ENCODE peak calls at places on chromosomes 4 and X, in six cellular contexts. Y, W, K, U, C and B are unnamed samples.

GRCh38 chr4:126458993-126459392 is 1144.2 kb downstream of the FAT4 start:
- DNase-seq in Y (no peak), W (peak; percentile 41), U (no peak), C (no peak), K (no peak), B (no peak)

GRCh38 chr4:17771284-17771908 is 10.0 kb downstream of the FAM184B start:
- DNase-seq in W (no peak), C (no peak), Y (no peak), U (no peak), K (peak; percentile 50), B (no peak)

GRCh38 chrX:44938111-44938510 is 65.1 kb downstream of the KDM6A start:
- DNase-seq in W (no peak), K (no peak), C (no peak), U (no peak), Y (no peak), B (no peak)

GRCh38 chrX:110118535-110118934 is 115.6 kb downstream of the TMEM164 start:
- DNase-seq in C (no peak), K (no peak), Y (no peak), W (no peak), U (no peak), B (no peak)

GRCh38 chr4:138925495-138925894 is 90.1 kb upstream of the NOCT start:
- DNase-seq in U (no peak), W (no peak), K (no peak), Y (no peak), C (no peak), B (no peak)

GRCh38 chr4:159390648-159391047 is 287.8 kb downstream of the RAPGEF2 start:
- DNase-seq in K (no peak), C (no peak), U (no peak), Y (no peak), W (peak; percentile 91), B (no peak)

GRCh38 chr4:41384992-41385391 is 128.3 kb downstream of the UCHL1 start:
- DNase-seq in Y (no peak), C (peak; percentile 94), U (no peak), W (no peak), K (no peak), B (no peak)

GRCh38 chr4:23237771-23238170 is 545.0 kb downstream of the GBA3 start:
- DNase-seq in C (peak; percentile 42), W (peak; percentile 82), K (no peak), Y (no peak), U (no peak), B (no peak)

GRCh38 chrX:54180403-54180802 is 2.7 kb downstream of the FAM120C start:
- DNase-seq in U (no peak), Y (no peak), C (no peak), W (no peak), K (no peak), B (no peak)

GRCh38 chr4:31058656-31059055 is 338.5 kb downstream of the PCDH7 start:
- DNase-seq in U (no peak), W (no peak), K (no peak), Y (no peak), C (no peak), B (no peak)

GRCh38 chr4:156496797-156497196 is 474.8 kb downstream of the PDGFC start:
- DNase-seq in U (no peak), C (no peak), Y (no peak), K (no peak), W (peak; percentile 87), B (no peak)

GRCh38 chr4:157204634-157205244 is 15.8 kb upstream of the GRIA2 start:
- DNase-seq in W (no peak), K (no peak), C (peak; percentile 45), Y (no peak), U (no peak), B (peak; percentile 52)

GRCh38 chr4:124904723-124905390 is 192.3 kb upstream of the ANKRD50 start:
- DNase-seq in W (no peak), Y (no peak), U (no peak), K (no peak), C (no peak), B (no peak)

GRCh38 chr4:20260821-20261220 is 9.1 kb downstream of the SLIT2 start:
- DNase-seq in C (no peak), U (no peak), K (no peak), Y (no peak), W (no peak), B (peak; percentile 6)

GRCh38 chr4:53914313-53915016 is 149.9 kb downstream of the CHIC2 start:
- DNase-seq in K (no peak), W (peak; percentile 78), U (no peak), Y (no peak), C (no peak), B (no peak)

GRCh38 chr4:173767650-173768049 is 237.6 kb upstream of the HAND2 start:
- DNase-seq in U (no peak), C (no peak), K (no peak), W (no peak), Y (no peak), B (no peak)

GRCh38 chr4:66489783-66490452 is 819.6 kb upstream of the EPHA5 start:
- DNase-seq in W (peak; percentile 4), K (no peak), U (no peak), Y (no peak), C (no peak), B (no peak)

GRCh38 chr4:40403079-40403478 is 67.9 kb downstream of the CHRNA9 start:
- DNase-seq in K (no peak), C (no peak), Y (no peak), U (no peak), W (no peak), B (no peak)

GRCh38 chr4:144507309-144508101 is 138.5 kb upstream of the HHIP start:
- DNase-seq in U (no peak), Y (no peak), C (no peak), W (peak; percentile 23), K (no peak), B (no peak)

GRCh38 chr4:145248971-145249370 is 68.6 kb upstream of the OTUD4 start:
- DNase-seq in C (no peak), Y (no peak), U (no peak), W (no peak), K (no peak), B (no peak)

GRCh38 chr4:3263053-3263958 is 14.3 kb downstream of the MSANTD1 start:
- DNase-seq in U (no peak), K (no peak), Y (no peak), W (no peak), C (no peak), B (no peak)

GRCh38 chr4:105197777-105198176 is 51.1 kb downstream of the TET2 start:
- DNase-seq in K (no peak), Y (no peak), W (no peak), C (no peak), U (no peak), B (no peak)

GRCh38 chrX:107205770-107206696 is at the start of the genes DNAAF6 and NUP62CL:
- DNase-seq in Y (peak; percentile 68), C (peak; percentile 70), W (peak; percentile 4), U (peak; percentile 72), K (peak; percentile 79), B (peak; percentile 1)